ENCODE peak calls at places on chromosome 15, in nine cellular contexts. X, G, Q, Y, M, H, W, K and I are unnamed samples.

GRCh38 chr15:96049766-96050165 is 280.7 kb upstream of the NR2F2 start:
- DNase-seq in X (no peak), G (no peak), Q (no peak), Y (no peak), M (no peak), H (no peak), W (no peak), K (no peak), I (no peak)

GRCh38 chr15:58738051-58738707 is 11.3 kb downstream of the ADAM10 start:
- DNase-seq in X (no peak), G (no peak), Q (no peak), Y (no peak), M (no peak), H (no peak), W (peak; percentile 41), K (peak; percentile 69), I (no peak)

GRCh38 chr15:89119489-89120478 is 31.5 kb downstream of the ABHD2 start:
- DNase-seq in X (no peak), G (no peak), Q (peak; percentile 54), Y (no peak), M (no peak), H (no peak), W (no peak), K (peak; percentile 85), I (no peak)

GRCh38 chr15:84924074-84924700 is 39.7 kb downstream of the SLC28A1 start:
- DNase-seq in X (no peak), G (no peak), Q (peak; percentile 53), Y (no peak), M (no peak), H (no peak), W (no peak), K (no peak), I (no peak)

GRCh38 chr15:32974691-32975090 is 219.8 kb downstream of the FMN1 start:
- DNase-seq in X (no peak), G (no peak), Q (peak; percentile 87), Y (no peak), M (no peak), H (no peak), W (no peak), K (no peak), I (no peak)

GRCh38 chr15:59242649-59243048 is 36.0 kb downstream of the LDHAL6B start:
- DNase-seq in X (no peak), G (no peak), Q (no peak), Y (no peak), M (no peak), H (no peak), W (no peak), K (no peak), I (no peak)

GRCh38 chr15:89912145-89912673 is 543 bp downstream of the ARPIN start:
- DNase-seq in X (no peak), G (no peak), Q (peak; percentile 20), Y (peak; percentile 61), M (peak; percentile 58), H (no peak), W (no peak), K (peak; percentile 33), I (no peak)

GRCh38 chr15:62889734-62890505 is 152.6 kb upstream of the TPM1 start:
- DNase-seq in X (no peak), G (no peak), Q (peak; percentile 72), Y (no peak), M (no peak), H (no peak), W (no peak), K (peak; percentile 92), I (no peak)

GRCh38 chr15:80916056-80916455 is 73.6 kb downstream of the MESD start:
- DNase-seq in X (no peak), G (no peak), Q (no peak), Y (no peak), M (no peak), H (no peak), W (no peak), K (no peak), I (no peak)

GRCh38 chr15:80913541-80913940 is 76.1 kb downstream of the MESD start:
- DNase-seq in X (no peak), G (no peak), Q (no peak), Y (no peak), M (no peak), H (no peak), W (no peak), K (no peak), I (no peak)

GRCh38 chr15:80918440-80918839 is 71.2 kb downstream of the MESD start:
- DNase-seq in X (no peak), G (no peak), Q (no peak), Y (no peak), M (no peak), H (no peak), W (peak; percentile 23), K (no peak), I (no peak)

GRCh38 chr15:80912673-80913072 is 76.9 kb downstream of the MESD start:
- DNase-seq in X (no peak), G (no peak), Q (no peak), Y (no peak), M (no peak), H (no peak), W (no peak), K (no peak), I (no peak)

DNA sequence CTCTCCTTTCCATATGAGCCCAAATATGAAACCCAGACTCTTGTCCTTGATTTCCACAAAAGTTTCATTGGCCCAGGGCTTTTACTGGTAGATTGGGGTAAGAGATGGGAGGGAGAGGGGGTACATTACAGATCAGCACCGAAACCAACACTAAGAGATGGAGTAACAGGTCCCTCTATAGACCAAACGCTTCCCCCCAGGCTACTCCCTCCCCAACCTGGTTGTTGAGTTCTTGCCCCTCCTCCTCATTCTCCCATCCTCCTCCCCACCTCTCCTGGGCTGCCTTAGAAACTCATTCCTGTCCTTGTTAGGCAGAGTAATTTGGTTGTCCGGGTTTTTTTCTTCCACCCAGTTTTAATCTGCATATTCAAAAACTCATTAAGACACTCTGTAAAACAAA is 74.2 kb downstream of the MESD start:
- DNase-seq in X (no peak), G (peak; percentile 55), Q (no peak), Y (peak; percentile 77), M (peak; percentile 66), H (no peak), W (no peak), K (no peak), I (no peak)
- H3K79me2 ChIP-seq in X (no peaks in the 10 kb centered on the region), G (no peaks in the 10 kb centered on the region), Q (no peaks in the 10 kb centered on the region), Y (no peaks in the 10 kb centered on the region), M (no peaks in the 10 kb centered on the region), H (no peaks in the 10 kb centered on the region), W (no peaks in the 10 kb centered on the region), K (no peaks in the 10 kb centered on the region), I (no peaks in the 10 kb centered on the region)

GRCh38 chr15:71295242-71296031 is 180.2 kb downstream of the THSD4 start:
- DNase-seq in X (peak; percentile 100), G (no peak), Q (peak; percentile 100), Y (no peak), M (no peak), H (no peak), W (peak; percentile 100), K (peak; percentile 99), I (no peak)

GRCh38 chr15:71294636-71295241 is 179.5 kb downstream of the THSD4 start:
- DNase-seq in X (peak; percentile 84), G (no peak), Q (peak; percentile 97), Y (no peak), M (no peak), H (no peak), W (peak; percentile 95), K (no peak), I (no peak)

GRCh38 chr15:71291723-71292122 is 176.5 kb downstream of the THSD4 start:
- DNase-seq in X (no peak), G (no peak), Q (no peak), Y (no peak), M (no peak), H (no peak), W (no peak), K (no peak), I (peak; percentile 64)

GRCh38 chr15:71296032-71296686 is 180.9 kb downstream of the THSD4 start:
- DNase-seq in X (peak; percentile 91), G (no peak), Q (peak; percentile 91), Y (no peak), M (no peak), H (no peak), W (peak; percentile 93), K (peak; percentile 75), I (no peak)

GRCh38 chr15:71294251-71294635 is 179.0 kb downstream of the THSD4 start:
- DNase-seq in X (no peak), G (no peak), Q (no peak), Y (no peak), M (no peak), H (no peak), W (no peak), K (no peak), I (no peak)
- H3K4me2 ChIP-seq in X (peak overlapping the region; percentile 79), G (no peak overlapping the region), Q (no peak overlapping the region), Y (no peak overlapping the region), M (no peak overlapping the region), H (no peak overlapping the region), W (peak overlapping the region; percentile 58), K (peak overlapping the region; percentile 6), I (no peak overlapping the region)

DNA sequence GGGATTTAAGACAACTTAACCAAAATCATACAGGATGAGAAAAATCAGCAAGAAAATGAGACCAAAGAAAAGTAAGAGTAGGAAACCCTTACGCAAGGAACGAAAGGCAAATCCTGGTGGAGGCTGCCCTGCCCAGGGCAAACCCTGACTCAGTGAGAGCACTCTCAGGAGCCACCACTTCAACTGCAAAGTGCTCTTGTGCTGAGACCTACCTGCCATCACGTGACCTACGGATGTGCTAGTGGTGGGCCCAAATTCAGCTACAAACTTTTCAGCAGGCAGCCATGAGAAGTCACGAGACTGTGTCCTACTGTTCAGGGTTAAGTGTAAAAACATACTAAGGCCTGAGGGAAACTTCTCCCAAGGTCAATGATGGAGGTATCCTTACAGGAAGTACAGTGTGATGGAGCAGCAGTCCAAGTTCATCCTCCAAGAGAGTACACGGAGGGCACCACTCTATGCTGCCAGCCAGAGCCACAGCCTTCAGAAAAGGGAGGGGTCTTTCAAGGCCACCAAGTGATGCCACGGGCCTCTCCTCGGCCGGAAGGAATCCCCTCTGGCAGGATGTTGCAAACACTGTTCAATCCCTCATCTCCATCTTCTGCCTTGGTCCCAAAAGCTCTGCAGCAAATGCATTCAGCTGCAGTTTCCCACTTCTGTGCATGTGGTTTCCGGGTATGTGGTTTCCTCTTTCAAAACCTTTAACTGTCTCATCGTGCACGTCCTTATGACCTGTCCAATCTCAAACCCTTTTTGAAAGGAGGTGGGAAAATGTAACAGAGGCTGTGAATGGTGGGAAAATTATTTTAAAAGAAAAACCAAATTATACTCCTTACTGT is 9.5 kb downstream of the CHSY1 start:
- DNase-seq in X (no peak), G (no peak), Q (peak; percentile 77), Y (no peak), M (no peak), H (peak; percentile 84), W (peak; percentile 57), K (no peak), I (peak; percentile 83)
- H3K4me1 ChIP-seq in X (no peaks in the 10 kb centered on the region), G (no peaks in the 10 kb centered on the region), Q (peaks cover 39% of the 10 kb centered on the region), Y (peaks cover 11% of the 10 kb centered on the region), M (peaks cover 15% of the 10 kb centered on the region), H (peaks cover 45% of the 10 kb centered on the region), W (peaks cover 56% of the 10 kb centered on the region), K (peaks cover 47% of the 10 kb centered on the region), I (peaks cover 60% of the 10 kb centered on the region)

GRCh38 chr15:31330111-31330785 is 3.6 kb downstream of the KLF13 start:
- DNase-seq in X (no peak), G (no peak), Q (no peak), Y (no peak), M (no peak), H (no peak), W (no peak), K (no peak), I (no peak)

GRCh38 chr15:31332681-31333071 is 6.0 kb downstream of the KLF13 start:
- DNase-seq in X (no peak), G (no peak), Q (no peak), Y (no peak), M (no peak), H (peak; percentile 2), W (no peak), K (no peak), I (no peak)

GRCh38 chr15:31332020-31332680 is 5.5 kb downstream of the KLF13 start:
- DNase-seq in X (no peak), G (no peak), Q (no peak), Y (no peak), M (no peak), H (no peak), W (no peak), K (no peak), I (no peak)

GRCh38 chr15:31330836-31331235 is 4.2 kb downstream of the KLF13 start:
- DNase-seq in X (no peak), G (no peak), Q (no peak), Y (no peak), M (no peak), H (no peak), W (no peak), K (no peak), I (no peak)

GRCh38 chr15:31331389-31331788 is 4.8 kb downstream of the KLF13 start:
- DNase-seq in X (no peak), G (no peak), Q (no peak), Y (no peak), M (no peak), H (no peak), W (no peak), K (no peak), I (no peak)
- H3K79me2 ChIP-seq in X (peaks cover 66% of the 10 kb centered on the region), G (peaks cover 7% of the 10 kb centered on the region), Q (peaks cover 70% of the 10 kb centered on the region), Y (peaks cover 13% of the 10 kb centered on the region), M (peaks cover 60% of the 10 kb centered on the region), H (peaks cover 84% of the 10 kb centered on the region), W (peaks cover 85% of the 10 kb centered on the region), K (peaks cover 22% of the 10 kb centered on the region), I (peaks cover 92% of the 10 kb centered on the region)